ENCODE peak calls at places on chromosomes 4 and X, in ten cellular contexts. One of them, this sample, is unnamed.

GRCh38 chrX:68146054-68146453 is 287.2 kb downstream of the OPHN1 start:
- DNase-seq in AG04450: peak; percentile 4
- DNase-seq in Karpas-422: peak; percentile 67
- DNase-seq in H1: no peak
- DNase-seq in K562: peak; percentile 21
- DNase-seq in heart right ventricle: no peak
- DNase-seq in mammary epithelial cell: peak; percentile 34
- DNase-seq in testis: no peak
- DNase-seq in CD8-positive, alpha-beta memory T cell: no peak
- DNase-seq in dorsolateral prefrontal cortex: no peak
- DNase-seq in this sample: no peak

GRCh38 chrX:103518571-103518970 is 718 bp downstream of the RAB40A start:
- DNase-seq in Karpas-422: no peak
- DNase-seq in H1: no peak
- DNase-seq in AG04450: no peak
- DNase-seq in mammary epithelial cell: no peak
- DNase-seq in K562: no peak
- DNase-seq in heart right ventricle: no peak
- DNase-seq in CD8-positive, alpha-beta memory T cell: no peak
- DNase-seq in testis: no peak
- DNase-seq in dorsolateral prefrontal cortex: no peak
- DNase-seq in this sample: no peak

GRCh38 chr4:137749466-137749865 is 217.2 kb upstream of the PCDH18 start:
- DNase-seq in testis: no peak
- DNase-seq in Karpas-422: no peak
- DNase-seq in heart right ventricle: no peak
- DNase-seq in CD8-positive, alpha-beta memory T cell: no peak
- DNase-seq in dorsolateral prefrontal cortex: no peak
- DNase-seq in AG04450: peak; percentile 11
- DNase-seq in H1: no peak
- DNase-seq in K562: no peak
- DNase-seq in mammary epithelial cell: no peak
- DNase-seq in this sample: no peak

GRCh38 chr4:54005475-54005874 is 58.9 kb downstream of the CHIC2 start:
- DNase-seq in H1: no peak
- DNase-seq in CD8-positive, alpha-beta memory T cell: no peak
- DNase-seq in heart right ventricle: no peak
- DNase-seq in testis: no peak
- DNase-seq in mammary epithelial cell: peak; percentile 35
- DNase-seq in AG04450: no peak
- DNase-seq in Karpas-422: peak; percentile 52
- DNase-seq in dorsolateral prefrontal cortex: no peak
- DNase-seq in K562: no peak
- DNase-seq in this sample: no peak

GRCh38 chrX:136115909-136116297 is 31.4 kb upstream of the FHL1 start:
- DNase-seq in H1: no peak
- DNase-seq in K562: no peak
- DNase-seq in dorsolateral prefrontal cortex: no peak
- DNase-seq in heart right ventricle: no peak
- DNase-seq in mammary epithelial cell: no peak
- DNase-seq in Karpas-422: no peak
- DNase-seq in CD8-positive, alpha-beta memory T cell: no peak
- DNase-seq in testis: no peak
- DNase-seq in AG04450: no peak
- DNase-seq in this sample: no peak

GRCh38 chrX:38817004-38817703 is 15.9 kb downstream of the MID1IP1 start:
- DNase-seq in CD8-positive, alpha-beta memory T cell: no peak
- DNase-seq in testis: peak; percentile 41
- DNase-seq in Karpas-422: no peak
- DNase-seq in K562: peak; percentile 65
- DNase-seq in dorsolateral prefrontal cortex: no peak
- DNase-seq in mammary epithelial cell: no peak
- DNase-seq in AG04450: no peak
- DNase-seq in heart right ventricle: peak; percentile 64
- DNase-seq in H1: no peak
- DNase-seq in this sample: peak; percentile 57

GRCh38 chr4:104421576-104421975 is 73.1 kb downstream of the CXXC4 start:
- DNase-seq in CD8-positive, alpha-beta memory T cell: no peak
- DNase-seq in H1: no peak
- DNase-seq in Karpas-422: no peak
- DNase-seq in heart right ventricle: no peak
- DNase-seq in mammary epithelial cell: no peak
- DNase-seq in testis: peak; percentile 82
- DNase-seq in K562: no peak
- DNase-seq in dorsolateral prefrontal cortex: no peak
- DNase-seq in AG04450: no peak
- DNase-seq in this sample: no peak

GRCh38 chr4:158025131-158025530 is 147.7 kb downstream of the GASK1B start:
- DNase-seq in heart right ventricle: no peak
- DNase-seq in H1: no peak
- DNase-seq in Karpas-422: no peak
- DNase-seq in testis: no peak
- DNase-seq in K562: no peak
- DNase-seq in CD8-positive, alpha-beta memory T cell: no peak
- DNase-seq in AG04450: no peak
- DNase-seq in mammary epithelial cell: peak; percentile 84
- DNase-seq in dorsolateral prefrontal cortex: no peak
- DNase-seq in this sample: no peak

GRCh38 chr4:173503330-173504180 is 26.5 kb downstream of the HAND2 start:
- DNase-seq in Karpas-422: no peak
- DNase-seq in heart right ventricle: no peak
- DNase-seq in dorsolateral prefrontal cortex: no peak
- DNase-seq in CD8-positive, alpha-beta memory T cell: no peak
- DNase-seq in testis: no peak
- DNase-seq in mammary epithelial cell: no peak
- DNase-seq in H1: no peak
- DNase-seq in K562: no peak
- DNase-seq in AG04450: no peak
- DNase-seq in this sample: no peak

GRCh38 chr4:140018931-140019618 is 134.9 kb downstream of the MAML3 start:
- DNase-seq in heart right ventricle: no peak
- DNase-seq in CD8-positive, alpha-beta memory T cell: no peak
- DNase-seq in dorsolateral prefrontal cortex: no peak
- DNase-seq in mammary epithelial cell: no peak
- DNase-seq in Karpas-422: no peak
- DNase-seq in H1: no peak
- DNase-seq in K562: no peak
- DNase-seq in AG04450: no peak
- DNase-seq in testis: no peak
- DNase-seq in this sample: no peak

GRCh38 chr4:85423414-85423813 is 51.5 kb upstream of the ARHGAP24 start:
- DNase-seq in dorsolateral prefrontal cortex: no peak
- DNase-seq in testis: no peak
- DNase-seq in K562: no peak
- DNase-seq in AG04450: no peak
- DNase-seq in heart right ventricle: no peak
- DNase-seq in CD8-positive, alpha-beta memory T cell: no peak
- DNase-seq in Karpas-422: no peak
- DNase-seq in H1: no peak
- DNase-seq in mammary epithelial cell: peak; percentile 54
- DNase-seq in this sample: no peak

GRCh38 chrX:53494427-53494826 is 60.3 kb upstream of the HSD17B10 start:
- DNase-seq in Karpas-422: no peak
- DNase-seq in AG04450: no peak
- DNase-seq in heart right ventricle: no peak
- DNase-seq in H1: no peak
- DNase-seq in mammary epithelial cell: no peak
- DNase-seq in dorsolateral prefrontal cortex: no peak
- DNase-seq in testis: no peak
- DNase-seq in CD8-positive, alpha-beta memory T cell: no peak
- DNase-seq in K562: no peak
- DNase-seq in this sample: peak; percentile 2

GRCh38 chrX:75067931-75068330 is 88.2 kb downstream of the ABCB7 start:
- DNase-seq in testis: no peak
- DNase-seq in heart right ventricle: no peak
- DNase-seq in CD8-positive, alpha-beta memory T cell: no peak
- DNase-seq in mammary epithelial cell: peak; percentile 18
- DNase-seq in K562: no peak
- DNase-seq in Karpas-422: no peak
- DNase-seq in dorsolateral prefrontal cortex: no peak
- DNase-seq in AG04450: no peak
- DNase-seq in H1: no peak
- DNase-seq in this sample: no peak

GRCh38 chr4:70269674-70270073 is 27.3 kb downstream of the CSN3 start:
- DNase-seq in dorsolateral prefrontal cortex: no peak
- DNase-seq in CD8-positive, alpha-beta memory T cell: no peak
- DNase-seq in mammary epithelial cell: peak; percentile 0
- DNase-seq in Karpas-422: peak; percentile 50
- DNase-seq in testis: no peak
- DNase-seq in AG04450: no peak
- DNase-seq in K562: no peak
- DNase-seq in heart right ventricle: no peak
- DNase-seq in H1: no peak
- DNase-seq in this sample: no peak

GRCh38 chr4:109160494-109160893 is 142.0 kb downstream of the COL25A1 start:
- DNase-seq in heart right ventricle: no peak
- DNase-seq in mammary epithelial cell: no peak
- DNase-seq in AG04450: no peak
- DNase-seq in CD8-positive, alpha-beta memory T cell: no peak
- DNase-seq in H1: no peak
- DNase-seq in K562: no peak
- DNase-seq in testis: no peak
- DNase-seq in Karpas-422: no peak
- DNase-seq in dorsolateral prefrontal cortex: no peak
- DNase-seq in this sample: no peak
- H3K27ac ChIP-seq in heart right ventricle: no peak overlapping the region
- H3K27ac ChIP-seq in mammary epithelial cell: no peak overlapping the region
- H3K27ac ChIP-seq in AG04450: no peak overlapping the region
- H3K27ac ChIP-seq in CD8-positive, alpha-beta memory T cell: no peak overlapping the region
- H3K27ac ChIP-seq in H1: no peak overlapping the region
- H3K27ac ChIP-seq in K562: no peak overlapping the region
- H3K27ac ChIP-seq in testis: no peak overlapping the region
- H3K27ac ChIP-seq in Karpas-422: no peak overlapping the region
- H3K27ac ChIP-seq in dorsolateral prefrontal cortex: no peak overlapping the region
- H3K27ac ChIP-seq in this sample: no peak overlapping the region

GRCh38 chr4:37890501-37891220 is at the start of gene TBC1D1:
- DNase-seq in CD8-positive, alpha-beta memory T cell: peak; percentile 12
- DNase-seq in mammary epithelial cell: peak; percentile 16
- DNase-seq in heart right ventricle: peak; percentile 74
- DNase-seq in AG04450: no peak
- DNase-seq in dorsolateral prefrontal cortex: peak; percentile 70
- DNase-seq in K562: no peak
- DNase-seq in testis: peak; percentile 60
- DNase-seq in H1: peak; percentile 73
- DNase-seq in Karpas-422: peak; percentile 61
- DNase-seq in this sample: peak; percentile 86
- H3K4me3 ChIP-seq in CD8-positive, alpha-beta memory T cell: peak within 1 kb of the TSS; percentile 78
- H3K4me3 ChIP-seq in mammary epithelial cell: peak within 1 kb of the TSS; percentile 57
- H3K4me3 ChIP-seq in heart right ventricle: peak within 1 kb of the TSS; percentile 76
- H3K4me3 ChIP-seq in AG04450: peak within 1 kb of the TSS; percentile 65
- H3K4me3 ChIP-seq in dorsolateral prefrontal cortex: peak within 1 kb of the TSS; percentile 76
- H3K4me3 ChIP-seq in K562: no peak within 1 kb of the TSS
- H3K4me3 ChIP-seq in testis: peak within 1 kb of the TSS; percentile 74
- H3K4me3 ChIP-seq in H1: peak within 1 kb of the TSS; percentile 62
- H3K4me3 ChIP-seq in Karpas-422: peak within 1 kb of the TSS; percentile 81
- H3K4me3 ChIP-seq in this sample: peak within 1 kb of the TSS; percentile 77

GRCh38 chrX:23656684-23657083 is 10.6 kb upstream of the PRDX4 start:
- DNase-seq in mammary epithelial cell: no peak
- DNase-seq in AG04450: no peak
- DNase-seq in CD8-positive, alpha-beta memory T cell: no peak
- DNase-seq in dorsolateral prefrontal cortex: no peak
- DNase-seq in heart right ventricle: no peak
- DNase-seq in K562: no peak
- DNase-seq in H1: no peak
- DNase-seq in Karpas-422: no peak
- DNase-seq in testis: no peak
- DNase-seq in this sample: no peak
- H3K27ac ChIP-seq in mammary epithelial cell: no peak overlapping the region
- H3K27ac ChIP-seq in AG04450: no peak overlapping the region
- H3K27ac ChIP-seq in CD8-positive, alpha-beta memory T cell: no peak overlapping the region
- H3K27ac ChIP-seq in dorsolateral prefrontal cortex: no peak overlapping the region
- H3K27ac ChIP-seq in heart right ventricle: no peak overlapping the region
- H3K27ac ChIP-seq in K562: no peak overlapping the region
- H3K27ac ChIP-seq in H1: no peak overlapping the region
- H3K27ac ChIP-seq in Karpas-422: no peak overlapping the region
- H3K27ac ChIP-seq in testis: no peak overlapping the region
- H3K27ac ChIP-seq in this sample: no peak overlapping the region

GRCh38 chr4:182448281-182449151 is 205.3 kb downstream of the TENM3 start:
- DNase-seq in testis: peak; percentile 95
- DNase-seq in AG04450: peak; percentile 85
- DNase-seq in dorsolateral prefrontal cortex: peak; percentile 83
- DNase-seq in H1: peak; percentile 89
- DNase-seq in Karpas-422: no peak
- DNase-seq in K562: peak; percentile 81
- DNase-seq in heart right ventricle: peak; percentile 80
- DNase-seq in mammary epithelial cell: peak; percentile 89
- DNase-seq in CD8-positive, alpha-beta memory T cell: no peak
- DNase-seq in this sample: peak; percentile 96

GRCh38 chr4:182447938-182448280 is 204.7 kb downstream of the TENM3 start:
- DNase-seq in heart right ventricle: no peak
- DNase-seq in H1: no peak
- DNase-seq in K562: no peak
- DNase-seq in Karpas-422: no peak
- DNase-seq in dorsolateral prefrontal cortex: peak; percentile 46
- DNase-seq in testis: peak; percentile 29
- DNase-seq in AG04450: no peak
- DNase-seq in CD8-positive, alpha-beta memory T cell: no peak
- DNase-seq in mammary epithelial cell: no peak
- DNase-seq in this sample: peak; percentile 26

GRCh38 chr4:182449960-182450359 is 206.8 kb downstream of the TENM3 start:
- DNase-seq in AG04450: no peak
- DNase-seq in dorsolateral prefrontal cortex: no peak
- DNase-seq in heart right ventricle: no peak
- DNase-seq in testis: no peak
- DNase-seq in H1: no peak
- DNase-seq in Karpas-422: no peak
- DNase-seq in CD8-positive, alpha-beta memory T cell: no peak
- DNase-seq in mammary epithelial cell: no peak
- DNase-seq in K562: no peak
- DNase-seq in this sample: no peak

GRCh38 chr4:182453830-182454229 is 210.6 kb downstream of the TENM3 start:
- DNase-seq in mammary epithelial cell: no peak
- DNase-seq in heart right ventricle: no peak
- DNase-seq in CD8-positive, alpha-beta memory T cell: no peak
- DNase-seq in testis: no peak
- DNase-seq in H1: no peak
- DNase-seq in K562: no peak
- DNase-seq in dorsolateral prefrontal cortex: no peak
- DNase-seq in Karpas-422: no peak
- DNase-seq in AG04450: no peak
- DNase-seq in this sample: no peak

DNA sequence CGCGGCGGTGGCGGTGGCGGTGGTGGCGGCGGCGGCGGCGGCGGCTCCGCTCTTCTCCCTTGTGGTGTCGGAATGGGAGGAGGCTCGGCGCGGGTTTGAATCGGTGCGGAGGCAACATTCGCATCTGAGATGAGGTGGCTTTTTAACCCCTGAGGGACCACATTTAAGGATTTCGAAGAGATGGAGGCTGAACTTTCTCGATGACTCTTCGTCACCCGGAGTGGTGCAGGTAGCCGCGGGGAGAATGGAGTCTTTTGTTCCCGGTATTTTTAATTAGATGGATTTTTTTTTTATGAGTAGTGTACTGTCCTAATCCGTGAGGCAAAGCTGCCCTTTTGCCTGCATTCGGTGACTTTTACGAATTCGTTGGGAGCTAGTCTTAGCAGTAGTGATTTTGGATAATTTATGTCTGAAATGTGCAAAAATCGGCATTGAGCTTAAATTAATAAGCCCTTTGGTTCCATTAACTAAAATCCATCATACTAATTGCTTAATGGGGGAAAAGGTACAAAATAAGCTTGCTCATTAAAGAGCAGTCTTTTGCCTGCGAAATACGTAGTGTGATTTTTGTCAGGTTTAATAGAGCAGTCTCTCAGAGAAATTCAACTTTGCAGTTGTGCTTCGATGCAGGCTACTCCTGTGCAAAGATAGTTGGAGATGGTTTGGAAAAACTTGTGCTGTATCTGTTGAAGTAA is 206.1 kb downstream of the TENM3 start:
- DNase-seq in Karpas-422: no peak
- DNase-seq in dorsolateral prefrontal cortex: no peak
- DNase-seq in testis: peak; percentile 68
- DNase-seq in CD8-positive, alpha-beta memory T cell: no peak
- DNase-seq in H1: peak; percentile 67
- DNase-seq in heart right ventricle: peak; percentile 11
- DNase-seq in mammary epithelial cell: peak; percentile 54
- DNase-seq in K562: peak; percentile 5
- DNase-seq in AG04450: no peak
- DNase-seq in this sample: no peak
- H3K4me3 ChIP-seq in Karpas-422: no peak overlapping the region
- H3K4me3 ChIP-seq in dorsolateral prefrontal cortex: peak overlapping the region; percentile 66
- H3K4me3 ChIP-seq in testis: peak overlapping the region; percentile 73
- H3K4me3 ChIP-seq in CD8-positive, alpha-beta memory T cell: peak overlapping the region; percentile 24
- H3K4me3 ChIP-seq in H1: peak overlapping the region; percentile 52
- H3K4me3 ChIP-seq in heart right ventricle: peak overlapping the region; percentile 2
- H3K4me3 ChIP-seq in mammary epithelial cell: peak overlapping the region; percentile 96
- H3K4me3 ChIP-seq in K562: peak overlapping the region; percentile 25
- H3K4me3 ChIP-seq in AG04450: peak overlapping the region; percentile 79
- H3K4me3 ChIP-seq in this sample: peak overlapping the region; percentile 57